ENCODE peak calls at places on chromosomes 7 and 10, in five cellular contexts. U is body of pancreas, L is lower lobe of right lung, C is colonic mucosa, G is hepatocyte. P is an unnamed sample.

GRCh38 chr10:521261-521660 is 168.2 kb downstream of the DIP2C start:
- DNase-seq in C (no peak), L (no peak), G (no peak), U (no peak), P (no peak)

GRCh38 chr7:134016223-134016941 is 110.8 kb upstream of the LRGUK start:
- DNase-seq in C (peak; percentile 33), L (no peak), G (peak; percentile 48), U (peak; percentile 29), P (no peak)

GRCh38 chr7:3683886-3684539 is 383.0 kb downstream of the SDK1 start:
- DNase-seq in G (peak; percentile 69), C (peak; percentile 26), U (no peak), L (no peak), P (no peak)

GRCh38 chr10:77641788-77642397 is 4.3 kb upstream of the KCNMA1 start:
- DNase-seq in U (peak; percentile 80), L (no peak), G (peak; percentile 91), C (peak; percentile 82), P (no peak)

GRCh38 chr7:41255716-41256115 is 447.2 kb downstream of the INHBA start:
- DNase-seq in C (no peak), U (no peak), G (no peak), L (no peak), P (no peak)

GRCh38 chr7:143408247-143408685 is 390 bp downstream of the EPHA1 start:
- DNase-seq in L (no peak), U (peak; percentile 41), G (no peak), C (no peak), P (no peak)

GRCh38 chr10:7121154-7121797 is 289.6 kb downstream of the SFMBT2 start:
- DNase-seq in L (peak; percentile 60), U (no peak), G (peak; percentile 67), C (peak; percentile 42), P (no peak)

GRCh38 chr7:30531286-30531685 is 26.7 kb upstream of the GGCT start:
- DNase-seq in G (no peak), L (no peak), C (no peak), U (no peak), P (no peak)

GRCh38 chr10:113015201-113015600 is 65.2 kb downstream of the TCF7L2 start:
- DNase-seq in C (no peak), G (no peak), L (no peak), U (no peak), P (no peak)

GRCh38 chr7:27745064-27745583 is 5.2 kb downstream of the TAX1BP1 start:
- DNase-seq in L (no peak), G (peak; percentile 72), C (no peak), U (peak; percentile 23), P (no peak)

GRCh38 chr10:70898687-70899086 is 10.3 kb upstream of the PCBD1 start:
- DNase-seq in U (no peak), L (no peak), C (no peak), G (no peak), P (no peak)

GRCh38 chr10:50631052-50631451 is 7.3 kb upstream of the SGMS1 start:
- DNase-seq in G (no peak), U (no peak), L (no peak), C (no peak), P (no peak)

GRCh38 chr10:5268234-5268633 is 71.6 kb downstream of the AKR1C4 start:
- DNase-seq in G (no peak), U (no peak), C (no peak), L (no peak), P (no peak)

GRCh38 chr7:6621195-6622128 is 6.1 kb downstream of the ZNF853 start:
- DNase-seq in G (no peak), U (no peak), L (no peak), C (no peak), P (no peak)

GRCh38 chr7:151409555-151410404 is at the start of gene WDR86:
- DNase-seq in U (no peak), G (peak; percentile 69), C (no peak), L (no peak), P (no peak)

GRCh38 chr7:106317971-106318370 is 33.2 kb upstream of the NAMPT start:
- DNase-seq in C (no peak), U (no peak), L (no peak), G (no peak), P (no peak)

GRCh38 chr7:28410628-28411578 is 1.4 kb upstream of the CREB5 start:
- DNase-seq in C (peak; percentile 44), G (peak; percentile 71), L (peak; percentile 49), U (peak; percentile 20), P (no peak)

GRCh38 chr10:17993361-17993760 is 41.6 kb downstream of the SLC39A12 start:
- DNase-seq in L (no peak), G (no peak), U (no peak), C (no peak), P (no peak)

GRCh38 chr7:130875265-130875741 is 141.3 kb upstream of the KLF14 start:
- DNase-seq in G (peak; percentile 71), C (peak; percentile 70), U (peak; percentile 73), L (peak; percentile 76), P (no peak)

GRCh38 chr7:111184960-111185359 is 94.0 kb downstream of the LRRN3 start:
- DNase-seq in L (no peak), U (no peak), G (no peak), C (no peak), P (no peak)

GRCh38 chr7:149562602-149563001 is 65.0 kb upstream of the ZNF746 start:
- DNase-seq in U (no peak), C (no peak), G (no peak), L (no peak), P (no peak)

GRCh38 chr7:2008936-2009540 is 223.7 kb downstream of the MAD1L1 start:
- DNase-seq in U (peak; percentile 8), C (no peak), L (no peak), G (no peak), P (no peak)

GRCh38 chr10:13526952-13527863 is 1.6 kb downstream of the BEND7 start:
- DNase-seq in G (peak; percentile 55), L (no peak), C (no peak), U (no peak), P (no peak)

GRCh38 chr7:4794591-4795350 is 19.3 kb downstream of the AP5Z1 start:
- DNase-seq in U (no peak), L (no peak), C (no peak), G (no peak), P (no peak)

GRCh38 chr10:75014516-75015230 is 96.8 kb upstream of the SAMD8 start:
- DNase-seq in L (no peak), G (no peak), U (no peak), C (no peak), P (no peak)

GRCh38 chr7:14754631-14755030 is 147.9 kb downstream of the DGKB start:
- DNase-seq in C (no peak), G (peak; percentile 26), U (no peak), L (no peak), P (no peak)

GRCh38 chr7:140349172-140349771 is 49.1 kb downstream of the SLC37A3 start:
- DNase-seq in L (no peak), U (no peak), G (no peak), C (no peak), P (no peak)

GRCh38 chr10:90417056-90417455 is 440.8 kb downstream of the HTR7 start:
- DNase-seq in L (no peak), U (no peak), G (peak; percentile 24), C (no peak), P (no peak)

GRCh38 chr10:50393784-50394183 is 142.5 kb upstream of the ASAH2 start:
- DNase-seq in L (no peak), C (peak; percentile 45), G (peak; percentile 71), U (no peak), P (no peak)

DNA sequence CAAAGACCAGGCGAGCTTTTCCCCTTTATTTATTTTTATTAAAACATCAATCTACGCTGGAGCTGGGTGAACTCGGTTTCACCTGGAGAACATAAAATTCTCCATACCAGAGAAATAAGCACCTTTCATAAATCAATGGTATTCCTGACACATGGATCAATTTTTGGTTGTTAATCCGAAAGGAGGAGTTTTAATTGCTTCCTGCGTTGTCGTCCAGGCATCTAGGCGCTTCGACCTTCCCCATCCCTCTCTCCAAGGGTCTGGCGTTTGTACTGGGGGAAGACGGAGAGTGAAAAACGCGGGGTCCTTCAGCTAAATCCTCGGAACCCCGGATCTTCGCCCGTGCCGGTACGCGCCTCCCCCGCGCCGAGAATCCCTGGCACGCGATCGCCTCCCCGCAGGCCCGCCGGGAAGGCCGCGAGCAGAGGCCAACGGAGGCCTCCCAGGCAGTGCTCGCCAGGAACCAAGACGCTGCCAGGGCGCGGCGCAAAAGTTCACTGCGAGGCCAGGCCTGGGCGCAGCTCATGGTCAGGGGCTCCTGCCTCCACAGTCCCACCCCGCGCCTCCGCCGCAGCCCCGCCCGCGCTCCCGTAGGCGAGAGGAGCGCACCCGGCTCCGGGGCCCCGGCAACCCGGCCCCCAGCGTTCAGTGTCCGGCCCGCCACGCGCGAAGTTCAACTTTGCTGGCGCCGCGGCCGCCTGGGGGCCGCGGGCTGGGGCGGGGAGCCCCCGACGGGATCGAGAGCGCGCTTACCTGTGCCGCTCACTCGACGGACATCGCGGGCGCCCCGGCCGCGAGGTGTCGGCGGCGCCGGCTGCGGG is 8.3 kb upstream of the EBF3 start:
- DNase-seq in G (peak; percentile 38), L (peak; percentile 28), U (no peak), C (no peak), P (no peak)
- H3K4me3 ChIP-seq in G (no peak overlapping the region), L (no peak overlapping the region), U (no peak overlapping the region), C (no peak overlapping the region), P (no peak overlapping the region)

DNA sequence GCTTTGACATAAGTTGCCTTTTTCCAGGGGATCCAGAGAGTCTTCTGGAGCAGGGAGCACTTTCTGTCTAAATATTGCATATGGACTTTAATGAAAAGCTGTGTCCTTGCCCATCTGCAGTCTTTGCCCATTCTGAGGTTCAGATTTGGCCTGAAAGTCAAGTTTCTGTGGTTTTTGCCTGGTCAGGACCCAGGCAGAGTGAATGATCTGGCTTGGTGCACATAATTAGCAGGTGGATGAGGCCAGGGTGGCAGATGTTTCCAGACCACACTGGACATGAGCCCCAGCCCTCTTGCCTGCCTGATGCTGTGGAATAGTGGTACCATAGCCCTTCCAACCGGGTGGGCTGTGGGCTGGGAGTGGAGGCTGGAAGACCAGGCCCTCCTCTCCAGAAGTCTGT is 11.0 kb downstream of the HECW1 start:
- DNase-seq in U (no peak), G (no peak), C (no peak), L (no peak), P (no peak)
- TF ChIP-seq CTCF in U (no peak), G (no peak), C (no peak), L (no peak), P (no peak)

DNA sequence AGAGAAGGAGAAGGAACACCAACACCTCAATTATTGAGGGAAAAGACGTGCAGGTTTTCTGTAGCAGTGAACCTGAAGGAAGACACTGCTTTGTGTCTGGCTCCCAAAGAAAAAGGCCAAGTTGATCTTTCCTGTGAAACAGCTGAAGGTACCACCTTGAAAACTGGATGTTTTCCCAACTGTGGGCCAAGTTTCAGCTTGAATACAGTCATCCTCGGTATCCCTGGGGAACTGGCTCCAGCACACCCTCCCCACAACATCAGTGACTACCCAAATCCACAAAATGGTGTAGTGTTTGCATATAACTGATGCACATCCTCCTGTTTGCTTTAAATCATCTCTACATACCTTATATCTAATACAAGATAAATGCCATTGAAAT is 297.0 kb upstream of the PITRM1 start:
- DNase-seq in L (no peak), G (no peak), U (no peak), C (no peak), P (no peak)
- H3K4me3 ChIP-seq in L (no peak overlapping the region), G (no peak overlapping the region), U (no peak overlapping the region), C (no peak overlapping the region), P (no peak overlapping the region)

DNA sequence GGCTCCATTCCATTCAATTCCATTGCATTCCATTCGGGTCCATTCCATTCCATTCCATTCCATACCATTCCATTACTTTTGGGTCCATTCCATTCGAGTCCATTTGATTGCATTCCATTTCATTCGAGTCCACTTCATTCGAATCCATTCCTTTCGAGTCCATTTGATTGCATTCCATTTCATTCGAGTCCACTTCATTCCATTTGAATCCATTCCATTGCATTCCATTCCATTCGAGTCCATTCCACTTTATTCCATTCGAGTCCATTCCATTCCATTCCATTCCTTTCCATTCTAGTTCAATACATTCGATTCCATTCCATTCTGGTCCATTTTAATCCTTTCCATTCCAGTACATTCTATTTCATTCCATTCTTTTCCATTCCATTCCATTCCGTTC is 334.0 kb downstream of the ZNF33B start:
- DNase-seq in U (no peak), L (no peak), G (no peak), C (no peak), P (no peak)
- TF ChIP-seq CTCF in U (no peak), L (no peak), G (no peak), C (no peak), P (no peak)

P was measured in GM12864.